ENCODE peak calls at places on chromosome 10, in seven cellular contexts. One of them, this sample, is unnamed.

GRCh38 chr10:96168546-96168945 is 38.4 kb downstream of the ZNF518A start:
- DNase-seq in H9: no peak
- DNase-seq in MM.1S: no peak
- DNase-seq in nephron progenitor cell: no peak
- DNase-seq in CD8-positive, alpha-beta T cell: no peak
- DNase-seq in fibroblast of villous mesenchyme: no peak
- DNase-seq in tibial artery: no peak
- DNase-seq in this sample: no peak

GRCh38 chr10:21724695-21725371 is 190.8 kb downstream of the MLLT10 start:
- DNase-seq in H9: no peak
- DNase-seq in MM.1S: peak; percentile 96
- DNase-seq in nephron progenitor cell: no peak
- DNase-seq in CD8-positive, alpha-beta T cell: peak; percentile 66
- DNase-seq in fibroblast of villous mesenchyme: peak; percentile 100
- DNase-seq in tibial artery: peak; percentile 93
- DNase-seq in this sample: peak; percentile 96

GRCh38 chr10:28381465-28381864 is 78.6 kb upstream of the MPP7 start:
- DNase-seq in H9: no peak
- DNase-seq in MM.1S: no peak
- DNase-seq in nephron progenitor cell: no peak
- DNase-seq in CD8-positive, alpha-beta T cell: no peak
- DNase-seq in fibroblast of villous mesenchyme: no peak
- DNase-seq in tibial artery: no peak
- DNase-seq in this sample: no peak

GRCh38 chr10:6694447-6695155 is 114.5 kb upstream of the PRKCQ start:
- DNase-seq in H9: no peak
- DNase-seq in MM.1S: no peak
- DNase-seq in nephron progenitor cell: no peak
- DNase-seq in CD8-positive, alpha-beta T cell: no peak
- DNase-seq in fibroblast of villous mesenchyme: no peak
- DNase-seq in tibial artery: no peak
- DNase-seq in this sample: no peak

GRCh38 chr10:121449457-121450045 is 148.7 kb downstream of the FGFR2 start:
- DNase-seq in H9: no peak
- DNase-seq in MM.1S: no peak
- DNase-seq in nephron progenitor cell: no peak
- DNase-seq in CD8-positive, alpha-beta T cell: no peak
- DNase-seq in fibroblast of villous mesenchyme: no peak
- DNase-seq in tibial artery: no peak
- DNase-seq in this sample: no peak

GRCh38 chr10:96614515-96614914 is 27.7 kb upstream of the TM9SF3 start:
- DNase-seq in H9: no peak
- DNase-seq in MM.1S: no peak
- DNase-seq in nephron progenitor cell: no peak
- DNase-seq in CD8-positive, alpha-beta T cell: no peak
- DNase-seq in fibroblast of villous mesenchyme: peak; percentile 78
- DNase-seq in tibial artery: no peak
- DNase-seq in this sample: peak; percentile 69

GRCh38 chr10:57168703-57169240 is 807.7 kb upstream of the ZWINT start:
- DNase-seq in H9: no peak
- DNase-seq in MM.1S: no peak
- DNase-seq in nephron progenitor cell: no peak
- DNase-seq in CD8-positive, alpha-beta T cell: no peak
- DNase-seq in fibroblast of villous mesenchyme: no peak
- DNase-seq in tibial artery: no peak
- DNase-seq in this sample: no peak

GRCh38 chr10:34299105-34299611 is 515.9 kb downstream of the PARD3 start:
- DNase-seq in H9: no peak
- DNase-seq in MM.1S: no peak
- DNase-seq in nephron progenitor cell: no peak
- DNase-seq in CD8-positive, alpha-beta T cell: no peak
- DNase-seq in fibroblast of villous mesenchyme: no peak
- DNase-seq in tibial artery: no peak
- DNase-seq in this sample: no peak

GRCh38 chr10:132570771-132571564 is 33.4 kb downstream of the INPP5A start:
- DNase-seq in H9: no peak
- DNase-seq in MM.1S: peak; percentile 69
- DNase-seq in nephron progenitor cell: no peak
- DNase-seq in CD8-positive, alpha-beta T cell: no peak
- DNase-seq in fibroblast of villous mesenchyme: no peak
- DNase-seq in tibial artery: peak; percentile 58
- DNase-seq in this sample: no peak

GRCh38 chr10:3622427-3622826 is 162.6 kb downstream of the KLF6 start:
- DNase-seq in H9: no peak
- DNase-seq in MM.1S: no peak
- DNase-seq in nephron progenitor cell: no peak
- DNase-seq in CD8-positive, alpha-beta T cell: no peak
- DNase-seq in fibroblast of villous mesenchyme: no peak
- DNase-seq in tibial artery: no peak
- DNase-seq in this sample: no peak

GRCh38 chr10:65017523-65017922 is 1496.3 kb downstream of the REEP3 start:
- DNase-seq in H9: no peak
- DNase-seq in MM.1S: no peak
- DNase-seq in nephron progenitor cell: no peak
- DNase-seq in CD8-positive, alpha-beta T cell: no peak
- DNase-seq in fibroblast of villous mesenchyme: no peak
- DNase-seq in tibial artery: no peak
- DNase-seq in this sample: no peak

GRCh38 chr10:5591336-5591824 is 66.6 kb downstream of the CALML3 start:
- DNase-seq in H9: no peak
- DNase-seq in MM.1S: no peak
- DNase-seq in nephron progenitor cell: no peak
- DNase-seq in CD8-positive, alpha-beta T cell: no peak
- DNase-seq in fibroblast of villous mesenchyme: no peak
- DNase-seq in tibial artery: no peak
- DNase-seq in this sample: no peak

DNA sequence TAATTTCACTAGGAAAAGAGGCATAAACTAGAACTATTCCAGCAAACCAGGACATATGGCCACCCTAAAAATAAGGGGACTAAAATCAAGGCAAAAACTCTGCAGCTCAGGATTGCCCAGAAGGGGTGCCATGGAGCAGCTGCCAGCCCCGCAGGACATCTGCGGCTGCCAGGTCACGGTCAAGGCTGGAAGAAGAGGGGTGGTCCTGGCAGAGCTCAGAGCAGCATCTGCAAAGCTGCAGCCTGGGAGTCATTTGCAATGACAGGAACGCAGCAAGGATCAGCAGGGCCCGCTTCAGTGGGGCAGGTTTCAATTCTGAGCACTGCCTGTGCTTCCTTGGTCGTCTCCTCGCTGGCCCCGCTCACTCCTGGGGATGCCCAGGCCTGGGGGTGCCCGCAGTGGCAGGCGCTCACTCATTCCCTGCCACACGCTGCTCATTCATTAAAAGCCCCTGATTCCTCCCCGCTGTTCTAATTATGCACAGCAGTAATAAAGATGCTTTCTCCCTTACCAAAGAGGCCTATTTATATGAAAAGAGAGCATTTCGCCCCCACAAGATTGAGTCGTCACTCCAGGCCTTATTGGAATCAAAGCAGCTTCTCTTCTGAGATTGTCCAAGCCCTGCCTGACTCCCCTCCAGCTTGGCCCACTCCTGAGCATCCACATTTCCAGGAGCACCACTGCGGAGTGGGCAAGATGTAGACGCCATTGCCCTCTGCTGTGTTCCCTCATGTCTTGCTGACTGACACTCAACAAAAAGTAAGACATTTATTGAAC is 4.6 kb downstream of the HSPA12A start:
- DNase-seq in H9: peak; percentile 61
- DNase-seq in MM.1S: no peak
- DNase-seq in nephron progenitor cell: peak; percentile 28
- DNase-seq in CD8-positive, alpha-beta T cell: no peak
- DNase-seq in fibroblast of villous mesenchyme: no peak
- DNase-seq in tibial artery: no peak
- DNase-seq in this sample: no peak
- TF ChIP-seq CTCF in H9: peak; percentile 61
- TF ChIP-seq CTCF in MM.1S: no peak
- TF ChIP-seq CTCF in nephron progenitor cell: peak; percentile 34
- TF ChIP-seq CTCF in CD8-positive, alpha-beta T cell: no peak
- TF ChIP-seq CTCF in fibroblast of villous mesenchyme: peak; percentile 29
- TF ChIP-seq CTCF in tibial artery: no peak
- TF ChIP-seq CTCF in this sample: peak; percentile 23

GRCh38 chr10:78846770-78847169 is 222.0 kb upstream of the ZMIZ1 start:
- DNase-seq in H9: no peak
- DNase-seq in MM.1S: no peak
- DNase-seq in nephron progenitor cell: no peak
- DNase-seq in CD8-positive, alpha-beta T cell: no peak
- DNase-seq in fibroblast of villous mesenchyme: no peak
- DNase-seq in tibial artery: no peak
- DNase-seq in this sample: no peak

GRCh38 chr10:78846071-78846470 is 222.7 kb upstream of the ZMIZ1 start:
- DNase-seq in H9: no peak
- DNase-seq in MM.1S: no peak
- DNase-seq in nephron progenitor cell: no peak
- DNase-seq in CD8-positive, alpha-beta T cell: no peak
- DNase-seq in fibroblast of villous mesenchyme: no peak
- DNase-seq in tibial artery: no peak
- DNase-seq in this sample: no peak

GRCh38 chr10:78843495-78843894 is 225.3 kb upstream of the ZMIZ1 start:
- DNase-seq in H9: no peak
- DNase-seq in MM.1S: no peak
- DNase-seq in nephron progenitor cell: no peak
- DNase-seq in CD8-positive, alpha-beta T cell: no peak
- DNase-seq in fibroblast of villous mesenchyme: no peak
- DNase-seq in tibial artery: no peak
- DNase-seq in this sample: no peak

GRCh38 chr10:78847486-78847885 is 221.3 kb upstream of the ZMIZ1 start:
- DNase-seq in H9: no peak
- DNase-seq in MM.1S: no peak
- DNase-seq in nephron progenitor cell: no peak
- DNase-seq in CD8-positive, alpha-beta T cell: no peak
- DNase-seq in fibroblast of villous mesenchyme: no peak
- DNase-seq in tibial artery: no peak
- DNase-seq in this sample: no peak

GRCh38 chr10:78844956-78845355 is 223.8 kb upstream of the ZMIZ1 start:
- DNase-seq in H9: no peak
- DNase-seq in MM.1S: no peak
- DNase-seq in nephron progenitor cell: no peak
- DNase-seq in CD8-positive, alpha-beta T cell: no peak
- DNase-seq in fibroblast of villous mesenchyme: no peak
- DNase-seq in tibial artery: no peak
- DNase-seq in this sample: no peak
- TF ChIP-seq CTCF in H9: peak; percentile 43
- TF ChIP-seq CTCF in MM.1S: no peak
- TF ChIP-seq CTCF in nephron progenitor cell: no peak
- TF ChIP-seq CTCF in CD8-positive, alpha-beta T cell: no peak
- TF ChIP-seq CTCF in fibroblast of villous mesenchyme: peak; percentile 6
- TF ChIP-seq CTCF in tibial artery: no peak
- TF ChIP-seq CTCF in this sample: no peak

GRCh38 chr10:101040851-101041250 is 9.8 kb downstream of the SFXN3 start:
- DNase-seq in H9: no peak
- DNase-seq in MM.1S: no peak
- DNase-seq in nephron progenitor cell: no peak
- DNase-seq in CD8-positive, alpha-beta T cell: no peak
- DNase-seq in fibroblast of villous mesenchyme: no peak
- DNase-seq in tibial artery: no peak
- DNase-seq in this sample: no peak

GRCh38 chr10:101042667-101043355 is 11.8 kb downstream of the SFXN3 start:
- DNase-seq in H9: peak; percentile 98
- DNase-seq in MM.1S: peak; percentile 96
- DNase-seq in nephron progenitor cell: peak; percentile 97
- DNase-seq in CD8-positive, alpha-beta T cell: peak; percentile 86
- DNase-seq in fibroblast of villous mesenchyme: peak; percentile 98
- DNase-seq in tibial artery: peak; percentile 99
- DNase-seq in this sample: peak; percentile 97

GRCh38 chr10:101040061-101040460 is 9.0 kb downstream of the SFXN3 start:
- DNase-seq in H9: no peak
- DNase-seq in MM.1S: no peak
- DNase-seq in nephron progenitor cell: no peak
- DNase-seq in CD8-positive, alpha-beta T cell: no peak
- DNase-seq in fibroblast of villous mesenchyme: no peak
- DNase-seq in tibial artery: no peak
- DNase-seq in this sample: no peak

GRCh38 chr10:101042118-101042517 is 11.1 kb downstream of the SFXN3 start:
- DNase-seq in H9: no peak
- DNase-seq in MM.1S: no peak
- DNase-seq in nephron progenitor cell: no peak
- DNase-seq in CD8-positive, alpha-beta T cell: no peak
- DNase-seq in fibroblast of villous mesenchyme: no peak
- DNase-seq in tibial artery: no peak
- DNase-seq in this sample: no peak

DNA sequence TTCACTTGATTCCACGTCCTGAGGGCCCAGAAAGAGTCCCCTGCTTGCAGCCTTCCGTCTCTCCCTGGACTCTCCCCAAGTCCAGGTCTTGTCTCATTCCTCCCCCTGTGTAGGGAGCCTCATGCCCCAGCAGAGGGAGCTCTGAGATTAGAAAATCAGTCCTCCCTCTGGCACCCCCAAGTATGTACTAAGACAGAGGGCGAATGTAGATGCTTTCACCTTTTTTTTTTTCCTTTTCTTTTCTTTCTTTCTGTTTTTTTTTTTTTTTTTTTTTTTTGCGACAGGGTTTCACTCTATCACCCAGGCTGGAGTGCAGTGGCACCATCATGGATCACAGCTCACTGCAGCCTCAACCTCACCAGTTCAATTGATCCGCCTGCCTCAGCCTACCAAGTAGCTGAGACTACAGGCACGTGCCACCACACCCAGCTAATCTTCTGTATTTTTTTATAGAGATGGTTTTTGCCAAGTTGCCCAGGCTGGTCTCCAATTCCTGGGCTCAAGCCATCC is 10.3 kb downstream of the SFXN3 start:
- DNase-seq in H9: peak; percentile 84
- DNase-seq in MM.1S: peak; percentile 78
- DNase-seq in nephron progenitor cell: peak; percentile 78
- DNase-seq in CD8-positive, alpha-beta T cell: peak; percentile 81
- DNase-seq in fibroblast of villous mesenchyme: peak; percentile 91
- DNase-seq in tibial artery: peak; percentile 90
- DNase-seq in this sample: no peak
- TF ChIP-seq CTCF in H9: peak; percentile 92
- TF ChIP-seq CTCF in MM.1S: peak; percentile 85
- TF ChIP-seq CTCF in nephron progenitor cell: peak; percentile 84
- TF ChIP-seq CTCF in CD8-positive, alpha-beta T cell: peak; percentile 81
- TF ChIP-seq CTCF in fibroblast of villous mesenchyme: peak; percentile 92
- TF ChIP-seq CTCF in tibial artery: peak; percentile 77
- TF ChIP-seq CTCF in this sample: peak; percentile 89

GRCh38 chr10:78945838-78946237 is 122.9 kb upstream of the ZMIZ1 start:
- DNase-seq in H9: no peak
- DNase-seq in MM.1S: no peak
- DNase-seq in nephron progenitor cell: no peak
- DNase-seq in CD8-positive, alpha-beta T cell: no peak
- DNase-seq in fibroblast of villous mesenchyme: no peak
- DNase-seq in tibial artery: no peak
- DNase-seq in this sample: no peak

GRCh38 chr10:78942006-78942405 is 126.8 kb upstream of the ZMIZ1 start:
- DNase-seq in H9: no peak
- DNase-seq in MM.1S: no peak
- DNase-seq in nephron progenitor cell: no peak
- DNase-seq in CD8-positive, alpha-beta T cell: no peak
- DNase-seq in fibroblast of villous mesenchyme: no peak
- DNase-seq in tibial artery: no peak
- DNase-seq in this sample: no peak

GRCh38 chr10:78947733-78948132 is 121.0 kb upstream of the ZMIZ1 start:
- DNase-seq in H9: no peak
- DNase-seq in MM.1S: no peak
- DNase-seq in nephron progenitor cell: no peak
- DNase-seq in CD8-positive, alpha-beta T cell: no peak
- DNase-seq in fibroblast of villous mesenchyme: no peak
- DNase-seq in tibial artery: no peak
- DNase-seq in this sample: no peak

GRCh38 chr10:78947226-78947625 is 121.5 kb upstream of the ZMIZ1 start:
- DNase-seq in H9: no peak
- DNase-seq in MM.1S: no peak
- DNase-seq in nephron progenitor cell: no peak
- DNase-seq in CD8-positive, alpha-beta T cell: no peak
- DNase-seq in fibroblast of villous mesenchyme: no peak
- DNase-seq in tibial artery: no peak
- DNase-seq in this sample: no peak

GRCh38 chr10:78944658-78945333 is 124.0 kb upstream of the ZMIZ1 start:
- DNase-seq in H9: no peak
- DNase-seq in MM.1S: no peak
- DNase-seq in nephron progenitor cell: no peak
- DNase-seq in CD8-positive, alpha-beta T cell: no peak
- DNase-seq in fibroblast of villous mesenchyme: peak; percentile 98
- DNase-seq in tibial artery: peak; percentile 74
- DNase-seq in this sample: no peak
- TF ChIP-seq CTCF in H9: no peak
- TF ChIP-seq CTCF in MM.1S: no peak
- TF ChIP-seq CTCF in nephron progenitor cell: no peak
- TF ChIP-seq CTCF in CD8-positive, alpha-beta T cell: no peak
- TF ChIP-seq CTCF in fibroblast of villous mesenchyme: no peak
- TF ChIP-seq CTCF in tibial artery: no peak
- TF ChIP-seq CTCF in this sample: no peak